ENCODE peak calls at places on chromosome 18, in four cellular contexts. L is A549, Q is HepG2, C is GM12878. X is an unnamed sample.

GRCh38 chr18:45962461-45962860 is 4.7 kb downstream of the EPG5 start:
- DNase-seq in L (no peak), Q (peak; percentile 45), C (peak; percentile 30), X (no peak)

GRCh38 chr18:78738076-78738690 is 241.4 kb upstream of the SALL3 start:
- DNase-seq in L (no peak), Q (no peak), C (no peak), X (no peak)

GRCh38 chr18:73283788-73284187 is 416.0 kb upstream of the NETO1 start:
- DNase-seq in L (no peak), Q (no peak), C (no peak), X (no peak)

GRCh38 chr18:13374096-13374467 is 155.5 kb downstream of the LDLRAD4 start:
- DNase-seq in L (no peak), Q (no peak), C (no peak), X (no peak)

GRCh38 chr18:12744103-12744502 is 41.3 kb downstream of the PSMG2 start:
- DNase-seq in L (peak; percentile 52), Q (peak; percentile 64), C (no peak), X (no peak)

GRCh38 chr18:55586841-55587240 is 1.2 kb downstream of the TCF4 start:
- DNase-seq in L (no peak), Q (no peak), C (no peak), X (no peak)

GRCh38 chr18:47294801-47295200 is 43.3 kb upstream of the SKOR2 start:
- DNase-seq in L (no peak), Q (no peak), C (no peak), X (no peak)

GRCh38 chr18:72700961-72701710 is 157.0 kb upstream of the CBLN2 start:
- DNase-seq in L (no peak), Q (peak; percentile 9), C (no peak), X (no peak)

GRCh38 chr18:13381907-13382682 is 163.5 kb downstream of the LDLRAD4 start:
- DNase-seq in L (no peak), Q (no peak), C (no peak), X (no peak)

GRCh38 chr18:72849671-72850070 is 18.1 kb downstream of the NETO1 start:
- DNase-seq in L (no peak), Q (no peak), C (no peak), X (no peak)

GRCh38 chr18:46622999-46623398 is 34.0 kb downstream of the LOXHD1 start:
- DNase-seq in L (no peak), Q (no peak), C (peak; percentile 2), X (peak; percentile 1)

GRCh38 chr18:5653802-5654201 is 110.0 kb upstream of the EPB41L3 start:
- DNase-seq in L (no peak), Q (no peak), C (no peak), X (no peak)

GRCh38 chr18:56168049-56168781 is 470.2 kb downstream of the TXNL1 start:
- DNase-seq in L (no peak), Q (no peak), C (no peak), X (no peak)

GRCh38 chr18:25351773-25352628 is at the start of gene ZNF521:
- DNase-seq in L (no peak), Q (peak; percentile 40), C (no peak), X (peak; percentile 92)

GRCh38 chr18:71374294-71374693 is 1085.4 kb downstream of the SOCS6 start:
- DNase-seq in L (no peak), Q (no peak), C (no peak), X (no peak)

GRCh38 chr18:55781481-55781957 is 193.5 kb upstream of the TCF4 start:
- DNase-seq in L (peak; percentile 7), Q (no peak), C (no peak), X (no peak)

GRCh38 chr18:44180683-44181082 is 500.0 kb upstream of the SETBP1 start:
- DNase-seq in L (no peak), Q (no peak), C (no peak), X (no peak)

GRCh38 chr18:79956276-79956675 is 4.8 kb upstream of the SLC66A2 start:
- DNase-seq in L (no peak), Q (no peak), C (no peak), X (no peak)

GRCh38 chr18:22132258-22132657 is 37.1 kb upstream of the GATA6 start:
- DNase-seq in L (no peak), Q (no peak), C (no peak), X (no peak)

GRCh38 chr18:2222270-2223185 is 348.8 kb downstream of the METTL4 start:
- DNase-seq in L (no peak), Q (no peak), C (no peak), X (no peak)

GRCh38 chr18:9861157-9861556 is 24.6 kb upstream of the TXNDC2 start:
- DNase-seq in L (no peak), Q (no peak), C (peak; percentile 49), X (no peak)

GRCh38 chr18:28313602-28314001 is 136.7 kb upstream of the CDH2 start:
- DNase-seq in L (no peak), Q (no peak), C (no peak), X (no peak)

GRCh38 chr18:8833480-8833879 is 128.1 kb downstream of the MTCL1 start:
- DNase-seq in L (no peak), Q (no peak), C (no peak), X (no peak)

GRCh38 chr18:36075862-36076587 is 8.7 kb upstream of the RPRD1A start:
- DNase-seq in L (no peak), Q (peak; percentile 58), C (peak; percentile 21), X (no peak)

GRCh38 chr18:70384181-70384790 is 95.4 kb downstream of the SOCS6 start:
- DNase-seq in L (peak; percentile 31), Q (peak; percentile 72), C (no peak), X (no peak)

GRCh38 chr18:44802508-44802907 is 121.8 kb downstream of the SETBP1 start:
- DNase-seq in L (no peak), Q (no peak), C (no peak), X (no peak)

GRCh38 chr18:56146565-56146964 is 491.8 kb downstream of the TXNL1 start:
- DNase-seq in L (no peak), Q (no peak), C (no peak), X (no peak)

GRCh38 chr18:11976882-11977281 is 4.4 kb upstream of the IMPA2 start:
- DNase-seq in L (no peak), Q (no peak), C (no peak), X (no peak)

GRCh38 chr18:70047931-70048603 is 100.4 kb upstream of the CD226 start:
- DNase-seq in L (no peak), Q (no peak), C (no peak), X (no peak)

GRCh38 chr18:11518788-11519685 is 90.4 kb upstream of the SLC35G4 start:
- DNase-seq in L (peak; percentile 50), Q (peak; percentile 64), C (no peak), X (peak; percentile 73)

GRCh38 chr18:1353025-1353424 is 448.4 kb downstream of the ADCYAP1 start:
- DNase-seq in L (no peak), Q (no peak), C (no peak), X (no peak)

GRCh38 chr18:31497711-31498449 is at the start of gene DSG2:
- DNase-seq in L (peak; percentile 54), Q (peak; percentile 43), C (no peak), X (peak; percentile 90)
- TF ChIP-seq CHD4 in L (no peak), Q (no peak), C (no peak), X (no peak)

DNA sequence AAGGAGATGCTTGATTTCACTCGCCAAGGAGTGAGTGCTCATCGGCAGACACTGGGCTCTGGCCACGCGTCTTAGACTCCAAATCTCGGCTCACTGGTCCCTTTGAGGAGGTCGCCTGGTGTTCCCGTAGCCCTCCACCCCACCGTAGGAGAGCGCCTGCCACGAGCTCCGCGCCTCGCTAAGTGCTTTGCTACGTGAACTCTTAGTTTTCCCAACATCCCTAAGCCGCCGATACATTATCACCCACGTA is 805 bp upstream of the LIPG start:
- DNase-seq in L (no peak), Q (no peak), C (no peak), X (no peak)
- TF ChIP-seq CHD4 in L (no peak), Q (no peak), C (no peak), X (no peak)

DNA sequence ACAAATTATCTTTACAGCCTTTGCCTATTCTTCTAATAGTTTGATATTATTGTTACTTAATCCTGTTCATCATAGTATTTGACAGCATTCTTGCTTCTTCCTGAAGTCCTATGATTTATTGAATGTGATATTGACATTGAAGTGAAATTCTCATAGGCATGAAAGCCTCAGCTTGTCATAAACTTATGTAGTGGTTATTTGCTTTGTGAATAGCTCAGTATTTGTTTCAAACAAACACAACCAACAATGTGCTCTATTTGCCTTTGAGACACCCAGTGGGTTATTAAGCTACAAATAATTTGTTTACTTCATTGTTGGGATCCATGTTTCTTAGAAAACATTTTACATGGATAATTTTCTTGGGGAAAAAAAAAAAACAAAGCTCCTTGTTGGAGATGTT is 57.2 kb downstream of the TTC39C start:
- DNase-seq in L (no peak), Q (peak; percentile 62), C (no peak), X (no peak)
- TF ChIP-seq CHD4 in L (no peak), Q (no peak), C (no peak), X (no peak)

GRCh38 chr18:3722662-3723433 is 272.9 kb downstream of the TGIF1 start:
- DNase-seq in L (no peak), Q (peak; percentile 72), C (no peak), X (no peak)
- TF ChIP-seq CHD4 in L (no peak), Q (no peak), C (no peak), X (no peak)

X was measured in K562.